ENCODE peak calls at places on chromosome 2, in five cellular contexts. S, A, Q, K and I are unnamed samples.

GRCh38 chr2:1773883-1774282 is 29.6 kb upstream of the PXDN start:
- DNase-seq in A (no peak), S (no peak), K (no peak), Q (no peak), I (no peak)

GRCh38 chr2:132448331-132448730 is 31.7 kb downstream of the GPR39 start:
- DNase-seq in Q (no peak), A (no peak), S (no peak), K (no peak), I (no peak)

GRCh38 chr2:43228782-43229659 is 2.6 kb upstream of the ZFP36L2 start:
- DNase-seq in K (no peak), Q (no peak), A (no peak), S (no peak), I (no peak)

GRCh38 chr2:120786559-120786960 is 50.9 kb downstream of the GLI2 start:
- DNase-seq in A (no peak), S (no peak), Q (no peak), K (no peak), I (no peak)

GRCh38 chr2:135050684-135051083 is 1.4 kb upstream of the RAB3GAP1 start:
- DNase-seq in S (peak), A (no peak), K (no peak), Q (no peak), I (no peak)

GRCh38 chr2:131105950-131106801 is 1.0 kb downstream of the PLEKHB2 start:
- DNase-seq in K (no peak), S (no peak), A (no peak), Q (peak), I (peak)

GRCh38 chr2:106941372-106941993 is 55.5 kb upstream of the ST6GAL2 start:
- DNase-seq in A (no peak), Q (no peak), S (no peak), K (no peak), I (no peak)

GRCh38 chr2:207399301-207399700 is 130.5 kb upstream of the CREB1 start:
- DNase-seq in K (no peak), S (no peak), A (no peak), Q (no peak), I (no peak)

GRCh38 chr2:19351914-19352697 is 6.3 kb downstream of the OSR1 start:
- DNase-seq in Q (no peak), K (no peak), A (no peak), S (no peak), I (no peak)

GRCh38 chr2:42102606-42103450 is 55.0 kb downstream of the PKDCC start:
- DNase-seq in A (no peak), S (no peak), Q (no peak), K (no peak), I (peak)

GRCh38 chr2:86301010-86301409 is 36.4 kb downstream of the REEP1 start:
- DNase-seq in Q (no peak), K (no peak), A (no peak), S (no peak), I (no peak)

GRCh38 chr2:5538717-5539116 is 153.5 kb upstream of the SOX11 start:
- DNase-seq in Q (no peak), S (no peak), K (no peak), A (no peak), I (no peak)

GRCh38 chr2:241797441-241798080 is 11.4 kb upstream of the NEU4 start:
- DNase-seq in K (no peak), S (no peak), A (no peak), Q (no peak), I (no peak)

GRCh38 chr2:67341012-67341318 is 56.2 kb upstream of the ETAA1 start:
- DNase-seq in K (no peak), Q (no peak), S (no peak), A (no peak), I (no peak)

GRCh38 chr2:227163445-227163997 is 484 bp downstream of the COL4A4 start:
- DNase-seq in Q (no peak), K (no peak), A (no peak), S (no peak), I (peak)

GRCh38 chr2:163667064-163667887 is 68.5 kb downstream of the FIGN start:
- DNase-seq in S (no peak), Q (peak), K (no peak), A (no peak), I (no peak)

GRCh38 chr2:71691747-71692455 is 238.5 kb downstream of the DYSF start:
- DNase-seq in A (no peak), Q (no peak), S (no peak), K (no peak), I (no peak)

GRCh38 chr2:42622943-42623676 is 54.7 kb downstream of the MTA3 start:
- DNase-seq in K (no peak), A (no peak), S (no peak), Q (peak), I (no peak)

GRCh38 chr2:42942990-42943493 is 150.7 kb upstream of the HAAO start:
- DNase-seq in K (no peak), S (no peak), Q (no peak), A (no peak), I (no peak)

GRCh38 chr2:3277050-3277747 is 100.4 kb downstream of the EIPR1 start:
- DNase-seq in Q (no peak), K (no peak), S (no peak), A (no peak), I (no peak)

GRCh38 chr2:163734911-163735691 is 707 bp downstream of the FIGN start:
- DNase-seq in K (peak), A (no peak), Q (no peak), S (no peak), I (no peak)

GRCh38 chr2:60671971-60672370 is 84.1 kb upstream of the PAPOLG start:
- DNase-seq in S (no peak), Q (no peak), K (no peak), A (no peak), I (no peak)